ENCODE peak calls at places on chromosomes 3 and 15, in six cellular contexts. One of them, this sample, is unnamed.

GRCh38 chr3:107211608-107212007 is 165.6 kb upstream of the CCDC54 start:
- DNase-seq in gastrocnemius medialis: no peak
- DNase-seq in kidney epithelial cell: no peak
- DNase-seq in GM20000: no peak
- DNase-seq in breast epithelium: no peak
- DNase-seq in CD8-positive, alpha-beta T cell: no peak
- DNase-seq in this sample: no peak

GRCh38 chr3:158347966-158348365 is 223.0 kb upstream of the MLF1 start:
- DNase-seq in breast epithelium: no peak
- DNase-seq in CD8-positive, alpha-beta T cell: no peak
- DNase-seq in kidney epithelial cell: no peak
- DNase-seq in gastrocnemius medialis: no peak
- DNase-seq in GM20000: no peak
- DNase-seq in this sample: peak

GRCh38 chr3:86929046-86929445 is 61.9 kb downstream of the VGLL3 start:
- DNase-seq in gastrocnemius medialis: no peak
- DNase-seq in GM20000: no peak
- DNase-seq in CD8-positive, alpha-beta T cell: no peak
- DNase-seq in breast epithelium: no peak
- DNase-seq in kidney epithelial cell: no peak
- DNase-seq in this sample: peak

GRCh38 chr3:58659051-58659675 is 7.4 kb downstream of the FAM3D start:
- DNase-seq in GM20000: no peak
- DNase-seq in kidney epithelial cell: no peak
- DNase-seq in CD8-positive, alpha-beta T cell: no peak
- DNase-seq in breast epithelium: peak
- DNase-seq in gastrocnemius medialis: no peak
- DNase-seq in this sample: peak

GRCh38 chr3:144119611-144120010 is 148.0 kb downstream of the DIPK2A start:
- DNase-seq in gastrocnemius medialis: no peak
- DNase-seq in CD8-positive, alpha-beta T cell: no peak
- DNase-seq in GM20000: no peak
- DNase-seq in breast epithelium: no peak
- DNase-seq in kidney epithelial cell: no peak
- DNase-seq in this sample: no peak

GRCh38 chr3:42508562-42508961 is 6.1 kb downstream of the VIPR1 start:
- DNase-seq in breast epithelium: no peak
- DNase-seq in kidney epithelial cell: no peak
- DNase-seq in GM20000: no peak
- DNase-seq in gastrocnemius medialis: no peak
- DNase-seq in CD8-positive, alpha-beta T cell: no peak
- DNase-seq in this sample: no peak

GRCh38 chr3:69009559-69010410 is 3.7 kb downstream of the EOGT start:
- DNase-seq in CD8-positive, alpha-beta T cell: no peak
- DNase-seq in gastrocnemius medialis: no peak
- DNase-seq in breast epithelium: peak
- DNase-seq in GM20000: no peak
- DNase-seq in kidney epithelial cell: no peak
- DNase-seq in this sample: peak

GRCh38 chr3:56878046-56878445 is 76.3 kb upstream of the ARHGEF3 start:
- DNase-seq in gastrocnemius medialis: no peak
- DNase-seq in CD8-positive, alpha-beta T cell: no peak
- DNase-seq in GM20000: peak
- DNase-seq in kidney epithelial cell: no peak
- DNase-seq in breast epithelium: no peak
- DNase-seq in this sample: peak

GRCh38 chr3:122231781-122232180 is 48.3 kb downstream of the CASR start:
- DNase-seq in GM20000: no peak
- DNase-seq in CD8-positive, alpha-beta T cell: no peak
- DNase-seq in kidney epithelial cell: no peak
- DNase-seq in gastrocnemius medialis: no peak
- DNase-seq in breast epithelium: no peak
- DNase-seq in this sample: no peak

GRCh38 chr15:69653846-69654245 is 201.2 kb downstream of the RPLP1 start:
- DNase-seq in breast epithelium: no peak
- DNase-seq in CD8-positive, alpha-beta T cell: no peak
- DNase-seq in kidney epithelial cell: no peak
- DNase-seq in gastrocnemius medialis: no peak
- DNase-seq in GM20000: no peak
- DNase-seq in this sample: no peak

GRCh38 chr3:13352621-13353131 is 67.4 kb downstream of the NUP210 start:
- DNase-seq in breast epithelium: no peak
- DNase-seq in GM20000: no peak
- DNase-seq in kidney epithelial cell: peak
- DNase-seq in CD8-positive, alpha-beta T cell: no peak
- DNase-seq in gastrocnemius medialis: no peak
- DNase-seq in this sample: peak

GRCh38 chr3:155525324-155525833 is 219.5 kb downstream of the PLCH1 start:
- DNase-seq in breast epithelium: no peak
- DNase-seq in kidney epithelial cell: no peak
- DNase-seq in CD8-positive, alpha-beta T cell: no peak
- DNase-seq in gastrocnemius medialis: no peak
- DNase-seq in GM20000: no peak
- DNase-seq in this sample: no peak

GRCh38 chr15:41562258-41562657 is 3.2 kb downstream of the TYRO3 start:
- DNase-seq in gastrocnemius medialis: no peak
- DNase-seq in CD8-positive, alpha-beta T cell: no peak
- DNase-seq in GM20000: no peak
- DNase-seq in breast epithelium: no peak
- DNase-seq in kidney epithelial cell: no peak
- DNase-seq in this sample: no peak

GRCh38 chr3:143951351-143951971 is 20.2 kb upstream of the DIPK2A start:
- DNase-seq in CD8-positive, alpha-beta T cell: no peak
- DNase-seq in kidney epithelial cell: no peak
- DNase-seq in breast epithelium: no peak
- DNase-seq in gastrocnemius medialis: no peak
- DNase-seq in GM20000: peak
- DNase-seq in this sample: peak

GRCh38 chr3:64728994-64729393 is 41.2 kb upstream of the ADAMTS9 start:
- DNase-seq in breast epithelium: no peak
- DNase-seq in CD8-positive, alpha-beta T cell: no peak
- DNase-seq in GM20000: no peak
- DNase-seq in gastrocnemius medialis: peak
- DNase-seq in kidney epithelial cell: no peak
- DNase-seq in this sample: no peak

GRCh38 chr3:46024131-46024530 is 3.2 kb downstream of the XCR1 start:
- DNase-seq in gastrocnemius medialis: no peak
- DNase-seq in breast epithelium: no peak
- DNase-seq in CD8-positive, alpha-beta T cell: no peak
- DNase-seq in GM20000: no peak
- DNase-seq in kidney epithelial cell: no peak
- DNase-seq in this sample: no peak

GRCh38 chr3:183180105-183180763 is 17.7 kb upstream of the LAMP3 start:
- DNase-seq in GM20000: no peak
- DNase-seq in kidney epithelial cell: no peak
- DNase-seq in gastrocnemius medialis: no peak
- DNase-seq in breast epithelium: no peak
- DNase-seq in CD8-positive, alpha-beta T cell: no peak
- DNase-seq in this sample: no peak

DNA sequence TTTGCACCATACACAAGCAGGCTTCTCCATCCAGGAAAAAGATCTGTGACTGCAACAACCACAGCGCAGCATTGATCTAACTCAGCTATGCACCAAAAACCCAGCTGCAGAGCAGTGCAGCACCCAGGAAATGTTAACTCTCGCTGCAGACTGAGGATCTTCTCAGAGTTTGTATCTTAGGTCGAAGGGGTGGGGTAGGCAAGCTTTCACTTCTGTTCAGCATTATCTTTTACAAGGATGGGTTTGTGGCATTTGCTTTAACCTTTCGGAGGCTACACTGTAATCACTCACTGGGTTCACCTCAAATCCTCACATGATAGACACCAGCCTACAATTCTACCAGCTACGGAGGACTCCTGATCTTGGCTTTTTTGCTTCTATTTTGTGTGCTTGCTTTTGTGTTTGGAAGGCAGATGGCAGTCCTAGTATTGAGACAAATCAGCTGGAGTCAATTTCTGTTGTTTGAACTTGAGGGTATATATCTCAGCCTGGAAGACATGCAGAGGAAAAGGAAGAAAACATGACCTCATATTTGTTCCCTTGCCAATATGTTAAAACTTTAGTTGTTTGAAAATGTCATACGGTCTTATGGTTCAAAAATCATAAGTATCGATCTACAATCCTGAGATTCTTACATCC is 25.2 kb downstream of the LRRK1 start:
- DNase-seq in gastrocnemius medialis: no peak
- DNase-seq in GM20000: no peak
- DNase-seq in breast epithelium: no peak
- DNase-seq in CD8-positive, alpha-beta T cell: no peak
- DNase-seq in kidney epithelial cell: no peak
- DNase-seq in this sample: no peak
- TF ChIP-seq CTCF in gastrocnemius medialis: no peak
- TF ChIP-seq CTCF in GM20000: no peak
- TF ChIP-seq CTCF in breast epithelium: no peak
- TF ChIP-seq CTCF in CD8-positive, alpha-beta T cell: no peak
- TF ChIP-seq CTCF in kidney epithelial cell: no peak
- TF ChIP-seq CTCF in this sample: no peak

GRCh38 chr15:85168642-85169173 is 187.1 kb downstream of the PDE8A start:
- DNase-seq in kidney epithelial cell: no peak
- DNase-seq in gastrocnemius medialis: no peak
- DNase-seq in CD8-positive, alpha-beta T cell: peak
- DNase-seq in GM20000: peak
- DNase-seq in breast epithelium: peak
- DNase-seq in this sample: no peak
- TF ChIP-seq CTCF in kidney epithelial cell: peak
- TF ChIP-seq CTCF in gastrocnemius medialis: no peak
- TF ChIP-seq CTCF in CD8-positive, alpha-beta T cell: peak
- TF ChIP-seq CTCF in GM20000: no peak
- TF ChIP-seq CTCF in breast epithelium: peak
- TF ChIP-seq CTCF in this sample: peak

GRCh38 chr3:36991923-36992805 is 767 bp downstream of the EPM2AIP1 start:
- DNase-seq in kidney epithelial cell: peak
- DNase-seq in breast epithelium: no peak
- DNase-seq in GM20000: no peak
- DNase-seq in gastrocnemius medialis: peak
- DNase-seq in CD8-positive, alpha-beta T cell: peak
- DNase-seq in this sample: peak

GRCh38 chr3:36989568-36989967 is 3.4 kb downstream of the EPM2AIP1 start:
- DNase-seq in GM20000: no peak
- DNase-seq in CD8-positive, alpha-beta T cell: no peak
- DNase-seq in breast epithelium: no peak
- DNase-seq in gastrocnemius medialis: no peak
- DNase-seq in kidney epithelial cell: no peak
- DNase-seq in this sample: no peak

GRCh38 chr3:36991147-36991546 is 1.8 kb downstream of the EPM2AIP1 start:
- DNase-seq in GM20000: no peak
- DNase-seq in breast epithelium: no peak
- DNase-seq in gastrocnemius medialis: no peak
- DNase-seq in CD8-positive, alpha-beta T cell: no peak
- DNase-seq in kidney epithelial cell: no peak
- DNase-seq in this sample: no peak

GRCh38 chr3:36993326-36994283 is at the start of gene MLH1:
- DNase-seq in gastrocnemius medialis: peak
- DNase-seq in CD8-positive, alpha-beta T cell: peak
- DNase-seq in kidney epithelial cell: peak
- DNase-seq in breast epithelium: peak
- DNase-seq in GM20000: peak
- DNase-seq in this sample: peak

GRCh38 chr3:36992806-36993325 is at the start of gene EPM2AIP1:
- DNase-seq in CD8-positive, alpha-beta T cell: no peak
- DNase-seq in breast epithelium: no peak
- DNase-seq in GM20000: peak
- DNase-seq in kidney epithelial cell: no peak
- DNase-seq in gastrocnemius medialis: peak
- DNase-seq in this sample: no peak
- TF ChIP-seq CTCF in CD8-positive, alpha-beta T cell: no peak
- TF ChIP-seq CTCF in breast epithelium: peak
- TF ChIP-seq CTCF in GM20000: peak
- TF ChIP-seq CTCF in kidney epithelial cell: peak
- TF ChIP-seq CTCF in gastrocnemius medialis: peak
- TF ChIP-seq CTCF in this sample: peak

DNA sequence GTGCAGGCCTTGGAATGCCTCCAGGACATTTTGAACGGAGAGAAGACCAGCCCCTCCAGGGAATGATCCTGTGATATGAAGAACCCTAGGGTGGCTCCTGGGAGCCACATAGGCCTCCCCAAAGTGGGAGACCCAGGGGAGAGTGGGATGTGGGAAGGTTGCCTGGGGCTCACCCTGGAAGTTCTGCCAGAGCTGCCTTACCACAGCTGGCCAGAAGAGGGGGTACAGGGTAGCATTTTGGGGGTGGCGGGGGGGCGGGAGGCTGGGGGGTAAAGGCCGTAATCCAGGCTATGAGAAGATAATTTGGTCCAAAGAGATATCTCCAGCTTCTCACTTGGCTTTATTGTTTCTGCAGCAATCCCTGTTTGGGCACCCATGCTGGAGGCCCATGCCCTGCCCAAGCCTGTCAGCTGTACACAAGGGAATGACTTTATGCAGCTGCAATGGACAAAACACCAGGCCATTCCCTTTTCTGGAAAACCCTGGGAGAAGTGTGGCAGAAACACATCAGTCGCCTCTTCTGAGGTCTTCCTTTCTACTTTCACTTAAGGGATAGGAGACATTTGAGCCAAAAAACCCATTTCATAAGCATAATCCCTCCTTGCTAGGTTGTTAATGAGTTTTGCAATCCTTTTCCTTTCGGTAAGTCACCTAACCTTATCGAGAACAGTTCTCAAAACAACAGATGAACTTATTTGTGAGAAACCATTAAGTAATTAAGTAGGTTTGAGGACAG is 11.0 kb upstream of the MUSTN1 start:
- DNase-seq in GM20000: no peak
- DNase-seq in CD8-positive, alpha-beta T cell: no peak
- DNase-seq in gastrocnemius medialis: no peak
- DNase-seq in kidney epithelial cell: no peak
- DNase-seq in breast epithelium: no peak
- DNase-seq in this sample: no peak
- TF ChIP-seq CTCF in GM20000: no peak
- TF ChIP-seq CTCF in CD8-positive, alpha-beta T cell: peak
- TF ChIP-seq CTCF in gastrocnemius medialis: peak
- TF ChIP-seq CTCF in kidney epithelial cell: peak
- TF ChIP-seq CTCF in breast epithelium: no peak
- TF ChIP-seq CTCF in this sample: peak

GRCh38 chr3:15694628-15695027 is 93.1 kb downstream of the BTD start:
- DNase-seq in gastrocnemius medialis: no peak
- DNase-seq in GM20000: no peak
- DNase-seq in kidney epithelial cell: no peak
- DNase-seq in CD8-positive, alpha-beta T cell: no peak
- DNase-seq in breast epithelium: no peak
- DNase-seq in this sample: no peak

GRCh38 chr3:15690250-15690649 is 88.7 kb downstream of the BTD start:
- DNase-seq in kidney epithelial cell: no peak
- DNase-seq in breast epithelium: no peak
- DNase-seq in CD8-positive, alpha-beta T cell: no peak
- DNase-seq in GM20000: no peak
- DNase-seq in gastrocnemius medialis: no peak
- DNase-seq in this sample: no peak

GRCh38 chr3:15693340-15693739 is 91.8 kb downstream of the BTD start:
- DNase-seq in CD8-positive, alpha-beta T cell: no peak
- DNase-seq in gastrocnemius medialis: no peak
- DNase-seq in GM20000: no peak
- DNase-seq in kidney epithelial cell: no peak
- DNase-seq in breast epithelium: no peak
- DNase-seq in this sample: peak
- TF ChIP-seq CTCF in CD8-positive, alpha-beta T cell: no peak
- TF ChIP-seq CTCF in gastrocnemius medialis: no peak
- TF ChIP-seq CTCF in GM20000: no peak
- TF ChIP-seq CTCF in kidney epithelial cell: no peak
- TF ChIP-seq CTCF in breast epithelium: no peak
- TF ChIP-seq CTCF in this sample: peak

This sample was measured in HFFc6.